ENCODE peak calls at places on chromosomes 12 and 14, in six cellular contexts. J is RCC 7860; R is amniotic stem cell; T is HS-5; C is T-helper 17 cell; P is naive thymus-derived CD4-positive, alpha-beta T cell. B is an unnamed sample.

GRCh38 chr12:10243803-10244520 is 31.3 kb downstream of the GABARAPL1 start:
- DNase-seq in J (no peak), R (no peak), T (no peak), C (no peak), P (no peak), B (no peak)

GRCh38 chr14:95432152-95433093 is 84.0 kb downstream of the SYNE3 start:
- DNase-seq in J (no peak), R (no peak), T (no peak), C (no peak), P (no peak), B (peak)

GRCh38 chr14:31489680-31490079 is 1.8 kb upstream of the GPR33 start:
- DNase-seq in J (no peak), R (no peak), T (no peak), C (no peak), P (no peak), B (no peak)

GRCh38 chr12:5333096-5333495 is 98.8 kb upstream of the NTF3 start:
- DNase-seq in J (no peak), R (no peak), T (no peak), C (no peak), P (no peak), B (no peak)

GRCh38 chr14:65462411-65462810 is 49.9 kb downstream of the FUT8 start:
- DNase-seq in J (peak), R (no peak), T (peak), C (no peak), P (no peak), B (no peak)

GRCh38 chr14:90275820-90276219 is 19.5 kb downstream of the PSMC1 start:
- DNase-seq in J (peak), R (no peak), T (no peak), C (no peak), P (no peak), B (no peak)

GRCh38 chr12:88334271-88334670 is 192.2 kb downstream of the TMTC3 start:
- DNase-seq in J (peak), R (peak), T (peak), C (no peak), P (no peak), B (no peak)

GRCh38 chr14:55699131-55700057 is 119.4 kb downstream of the KTN1 start:
- DNase-seq in J (peak), R (no peak), T (peak), C (no peak), P (no peak), B (no peak)

GRCh38 chr12:118259079-118259478 is 113.6 kb downstream of the TAOK3 start:
- DNase-seq in J (no peak), R (no peak), T (no peak), C (no peak), P (no peak), B (no peak)